ENCODE peak calls at places on chromosomes 1 and 21, in ten cellular contexts. T is cardiac muscle cell, N is lung microvascular endothelial cell, C is GM13977, Y is fibroblast of lung, S is choroid plexus epithelial cell, J is lower lobe of right lung, R is foreskin keratinocyte, D is thoracic aorta, I is NCI-H1417. M is an unnamed sample.

GRCh38 chr1:46445773-46446256 is 43.8 kb upstream of the DMBX1 start:
- DNase-seq in I (peak; percentile 7), R (no peak), D (no peak), S (no peak), T (no peak), Y (no peak), J (no peak), N (no peak), C (no peak), M (no peak)

GRCh38 chr1:155125511-155125945 is 2.1 kb upstream of the EFNA1 start:
- DNase-seq in I (no peak), N (no peak), J (no peak), Y (no peak), S (peak; percentile 11), D (no peak), R (peak; percentile 78), T (no peak), C (no peak), M (peak; percentile 32)

GRCh38 chr1:151530461-151530860 is 9.6 kb upstream of the TUFT1 start:
- DNase-seq in I (no peak), C (no peak), S (no peak), N (no peak), T (no peak), J (no peak), Y (no peak), R (no peak), D (no peak), M (no peak)

GRCh38 chr1:174912243-174912642 is 87.5 kb upstream of the CACYBP start:
- DNase-seq in I (no peak), J (no peak), N (no peak), Y (no peak), R (no peak), C (no peak), D (no peak), S (peak; percentile 4), T (no peak), M (no peak)

GRCh38 chr1:15719721-15720120 is 16.3 kb upstream of the SLC25A34 start:
- DNase-seq in C (no peak), J (no peak), D (no peak), N (no peak), S (no peak), Y (no peak), I (no peak), R (no peak), T (no peak), M (no peak)

GRCh38 chr1:201573030-201573429 is 34.1 kb downstream of the NAV1 start:
- DNase-seq in S (no peak), J (peak; percentile 6), D (no peak), T (no peak), N (no peak), R (no peak), I (no peak), C (no peak), Y (no peak), M (no peak)

GRCh38 chr1:185499986-185500626 is 183.1 kb upstream of the IVNS1ABP start:
- DNase-seq in Y (peak; percentile 60), T (peak; percentile 73), S (peak; percentile 88), J (no peak), N (peak; percentile 93), C (no peak), I (no peak), D (no peak), R (peak; percentile 74), M (peak; percentile 74)

GRCh38 chr21:44706026-44706705 is 5.2 kb downstream of the TSPEAR start:
- DNase-seq in T (no peak), I (no peak), R (no peak), Y (no peak), D (no peak), N (no peak), C (no peak), J (no peak), S (no peak), M (no peak)

GRCh38 chr1:38029081-38029681 is 16.6 kb downstream of the UTP11 start:
- DNase-seq in Y (peak; percentile 46), D (no peak), N (no peak), J (no peak), S (peak; percentile 80), I (peak; percentile 91), C (peak; percentile 15), R (no peak), T (peak; percentile 62), M (peak; percentile 34)

M was measured in dermis blood vessel endothelial cell.